ENCODE peak calls at places on chromosomes 11 and 22, in four cellular contexts. E is NB4, C is cardiac muscle cell, O is fibroblast of lung. S is an unnamed sample.

GRCh38 chr11:68051191-68052136 is 12.6 kb downstream of the TCIRG1 start:
- DNase-seq in C (no peak), O (no peak), E (peak), S (no peak)

GRCh38 chr11:7775689-7776088 is 21.1 kb downstream of the OR5P2 start:
- DNase-seq in C (no peak), E (no peak), O (no peak), S (no peak)

GRCh38 chr11:9362393-9362863 is 22.0 kb upstream of the IPO7 start:
- DNase-seq in O (no peak), C (peak), E (peak), S (no peak)

GRCh38 chr11:84981296-84981695 is 645.8 kb downstream of the DLG2 start:
- DNase-seq in E (no peak), O (peak), C (no peak), S (no peak)

GRCh38 chr22:38176170-38176741 is 5.4 kb downstream of the PLA2G6 start:
- DNase-seq in C (no peak), E (no peak), O (peak), S (peak)

GRCh38 chr11:199004-199581 is 6.2 kb downstream of the SCGB1C1 start:
- DNase-seq in O (no peak), C (no peak), E (no peak), S (no peak)

GRCh38 chr11:61999141-61999975 is 31.9 kb upstream of the FTH1 start:
- DNase-seq in E (no peak), O (peak), C (no peak), S (no peak)

GRCh38 chr11:78453140-78453935 is 35.7 kb upstream of the GAB2 start:
- DNase-seq in O (peak), C (no peak), E (no peak), S (no peak)

GRCh38 chr11:62708423-62709261 is 1.2 kb downstream of the GNG3 start:
- DNase-seq in O (no peak), E (no peak), C (no peak), S (no peak)

GRCh38 chr11:70758206-70758605 is 359.9 kb downstream of the CTTN start:
- DNase-seq in E (no peak), C (no peak), O (no peak), S (no peak)

GRCh38 chr11:72985645-72986044 is 156.5 kb downstream of the FCHSD2 start:
- DNase-seq in C (no peak), O (peak), E (no peak), S (no peak)

GRCh38 chr11:43948341-43949185 is 6.1 kb downstream of the C11orf96 start:
- DNase-seq in C (no peak), O (no peak), E (no peak), S (no peak)

GRCh38 chr11:113570906-113571305 is 95.7 kb upstream of the DRD2 start:
- DNase-seq in C (no peak), E (no peak), O (no peak), S (no peak)

GRCh38 chr11:39807904-39808303 is 1651.5 kb downstream of the LRRC4C start:
- DNase-seq in E (no peak), O (no peak), C (no peak), S (no peak)

GRCh38 chr22:24039046-24039445 is 27.9 kb downstream of the CABIN1 start:
- DNase-seq in C (no peak), O (no peak), E (no peak), S (no peak)

GRCh38 chr22:32396746-32397145 is 15.3 kb downstream of the RTCB start:
- DNase-seq in C (no peak), O (no peak), E (no peak), S (no peak)

GRCh38 chr22:50469377-50470305 is 5.2 kb downstream of the SBF1 start:
- DNase-seq in E (peak), O (peak), C (no peak), S (peak)

GRCh38 chr22:49934891-49935557 is 16.6 kb downstream of the CRELD2 start:
- DNase-seq in E (peak), O (peak), C (peak), S (peak)

GRCh38 chr22:47176573-47177333 is 414.3 kb downstream of the TBC1D22A start:
- DNase-seq in C (no peak), O (no peak), E (no peak), S (peak)

GRCh38 chr11:59668950-59669610 is at the start of gene PATL1:
- DNase-seq in O (peak), C (peak), E (peak), S (peak)

GRCh38 chr22:38202437-38203089 is 769 bp downstream of the MAFF start:
- DNase-seq in O (peak), C (peak), E (peak), S (peak)

GRCh38 chr11:128497057-128497957 is 90.1 kb downstream of the ETS1 start:
- DNase-seq in C (no peak), O (peak), E (peak), S (peak)

GRCh38 chr11:65243773-65244172 is 18.0 kb upstream of the POLA2 start:
- DNase-seq in E (no peak), C (no peak), O (no peak), S (no peak)

GRCh38 chr11:14380947-14381555 is 22.1 kb upstream of the RRAS2 start:
- DNase-seq in C (peak), O (peak), E (no peak), S (peak)
- TF ChIP-seq CTCF in C (no peak), O (no peak), E (no peak), S (no peak)

DNA sequence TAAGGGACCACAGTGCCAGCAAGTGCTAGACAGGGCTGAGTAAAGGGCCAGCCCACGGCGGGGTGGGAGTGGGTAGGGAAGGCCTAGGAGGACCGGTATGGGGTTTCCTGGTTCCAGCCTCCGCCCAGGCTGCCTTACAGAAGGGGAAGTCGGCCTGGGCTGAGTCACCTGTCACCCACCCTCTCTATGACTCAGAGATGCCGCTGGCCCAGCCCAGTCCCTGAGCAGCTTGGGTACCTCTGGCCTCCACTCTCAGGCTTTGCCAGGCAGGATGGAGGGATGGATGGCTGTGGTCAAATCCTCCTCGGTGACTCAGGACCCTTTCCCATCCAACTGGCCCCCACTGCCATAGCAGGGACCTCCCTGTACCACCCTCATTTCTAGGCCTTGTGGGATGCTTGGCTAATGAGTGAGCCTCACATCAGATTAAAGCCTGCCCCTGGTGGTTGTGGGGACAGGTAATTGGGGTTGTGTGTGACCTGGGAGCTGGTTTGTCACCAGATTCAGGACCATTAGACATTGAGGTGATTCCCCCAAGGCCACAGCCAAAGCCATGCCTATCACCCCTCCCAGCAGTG is 13.9 kb downstream of the SLC35E4 start:
- DNase-seq in O (peak), C (no peak), E (peak), S (peak)
- TF ChIP-seq CTCF in O (no peak), C (no peak), E (peak), S (peak)

DNA sequence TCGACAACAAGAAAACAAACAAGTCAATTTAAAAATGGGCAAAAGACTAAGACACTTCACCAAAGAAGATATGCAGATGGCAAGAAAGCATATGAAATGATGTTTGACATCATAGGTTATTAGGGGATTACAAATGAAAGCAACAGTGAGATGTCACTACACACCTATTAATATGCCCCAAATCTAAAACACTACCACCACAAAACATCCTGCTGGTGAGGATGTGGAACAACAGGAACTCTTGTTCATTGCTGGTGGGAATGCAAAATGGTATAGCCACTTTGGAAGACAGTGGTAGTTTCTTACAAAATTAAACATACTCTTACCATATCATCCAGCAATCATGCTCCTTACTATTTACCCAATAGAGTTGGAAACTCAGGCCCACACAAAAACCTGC is 29.0 kb downstream of the PRRG4 start:
- DNase-seq in C (no peak), O (no peak), E (no peak), S (no peak)
- TF ChIP-seq CTCF in C (no peak), O (no peak), E (no peak), S (no peak)

GRCh38 chr11:91805293-91805692 is 419.3 kb upstream of the FAT3 start:
- DNase-seq in E (no peak), O (no peak), C (no peak), S (no peak)
- TF ChIP-seq CTCF in E (no peak), O (no peak), C (no peak), S (no peak)

GRCh38 chr11:110712643-110713468 is 619 bp upstream of the ARHGAP20 start:
- DNase-seq in O (peak), C (peak), E (no peak), S (no peak)
- TF ChIP-seq CTCF in O (peak), C (peak), E (no peak), S (peak)

GRCh38 chr22:43014876-43015676 is at the start of gene PACSIN2:
- DNase-seq in C (peak), O (peak), E (peak), S (peak)
- TF ChIP-seq CTCF in C (no peak), O (no peak), E (no peak), S (no peak)

DNA sequence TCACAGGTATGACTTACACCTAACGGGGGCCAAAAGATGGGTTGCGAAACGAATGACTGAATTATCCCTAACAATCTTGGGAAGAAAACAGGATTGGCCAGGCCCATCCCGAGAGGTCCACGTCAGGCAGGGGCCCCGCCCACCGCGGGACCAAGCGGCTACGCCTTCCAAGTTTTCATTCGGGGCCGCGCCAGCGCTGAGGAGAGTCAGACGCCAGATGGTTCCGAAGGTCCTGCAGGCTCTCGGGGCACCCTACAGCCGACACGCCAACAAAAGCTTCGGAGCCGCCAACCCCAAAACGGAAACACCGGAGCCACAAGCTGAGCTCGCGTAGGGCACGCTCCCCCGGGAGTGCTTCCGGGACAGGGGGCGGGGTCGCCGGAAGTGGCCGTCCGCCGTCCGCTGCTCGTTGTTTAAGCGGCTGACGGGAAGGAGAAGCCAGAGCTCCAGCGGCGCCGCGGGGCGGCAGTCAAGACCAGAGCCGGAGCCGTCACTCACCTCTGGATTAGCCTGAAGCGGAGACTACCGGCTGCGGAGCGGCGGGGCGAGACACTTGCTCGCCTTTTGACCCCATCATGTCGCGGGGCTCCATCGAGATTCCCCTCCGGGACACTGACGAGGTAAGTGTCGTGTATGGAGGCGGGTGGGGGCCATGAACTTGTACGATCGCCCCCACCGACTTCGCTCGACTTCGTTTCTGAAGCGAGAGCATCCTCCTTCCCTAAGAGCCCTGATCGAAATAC is at the start of gene CTR9:
- DNase-seq in E (peak), C (peak), O (peak), S (peak)
- TF ChIP-seq CTCF in E (peak), C (peak), O (peak), S (peak)